ENCODE peak calls at places on chromosome 19, in seven cellular contexts. P, O, R, Z, N, C and B are unnamed samples.

GRCh38 chr19:33348301-33349010 is 25.1 kb upstream of the CEBPG start:
- DNase-seq in P (no peak), O (no peak), R (no peak), Z (no peak), N (peak), C (peak), B (no peak)

GRCh38 chr19:54209748-54210494 is 9.3 kb downstream of the RPS9 start:
- DNase-seq in P (peak), O (peak), R (peak), Z (peak), N (peak), C (peak), B (peak)

GRCh38 chr19:27744926-27745844 is 1467.8 kb downstream of the UQCRFS1 start:
- DNase-seq in P (peak), O (peak), R (no peak), Z (no peak), N (no peak), C (no peak), B (no peak)

GRCh38 chr19:30752876-30753275 is 380.7 kb downstream of the ZNF536 start:
- DNase-seq in P (no peak), O (no peak), R (no peak), Z (no peak), N (no peak), C (no peak), B (no peak)

GRCh38 chr19:1882089-1882785 is 3.1 kb downstream of the ABHD17A start:
- DNase-seq in P (no peak), O (no peak), R (no peak), Z (no peak), N (no peak), C (no peak), B (no peak)

GRCh38 chr19:54653181-54653809 is 9.5 kb upstream of the LILRB4 start:
- DNase-seq in P (no peak), O (no peak), R (no peak), Z (no peak), N (no peak), C (peak), B (no peak)

GRCh38 chr19:7933411-7933810 is 7.5 kb upstream of the CTXN1 start:
- DNase-seq in P (no peak), O (no peak), R (no peak), Z (no peak), N (no peak), C (no peak), B (no peak)

GRCh38 chr19:16316506-16316882 is 8.1 kb upstream of the KLF2 start:
- DNase-seq in P (no peak), O (no peak), R (no peak), Z (no peak), N (no peak), C (no peak), B (no peak)

GRCh38 chr19:10230155-10230903 is 802 bp downstream of the S1PR2 start:
- DNase-seq in P (peak), O (no peak), R (no peak), Z (no peak), N (no peak), C (peak), B (no peak)

GRCh38 chr19:49244256-49244655 is 80.7 kb downstream of the SLC6A16 start:
- DNase-seq in P (no peak), O (no peak), R (no peak), Z (no peak), N (no peak), C (no peak), B (no peak)

GRCh38 chr19:18292460-18292809 is 11.0 kb upstream of the JUND start:
- DNase-seq in P (peak), O (no peak), R (no peak), Z (no peak), N (no peak), C (no peak), B (no peak)
- TF ChIP-seq CTCF in P (no peak), O (no peak), R (no peak), Z (no peak), N (no peak), C (no peak), B (no peak)

GRCh38 chr19:3163230-3163886 is 15.2 kb upstream of the S1PR4 start:
- DNase-seq in P (no peak), O (no peak), R (peak), Z (no peak), N (peak), C (peak), B (no peak)
- H3K4me3 ChIP-seq in P (no peak), O (no peak), R (no peak), Z (no peak), N (no peak), C (no peak), B (no peak)

GRCh38 chr19:42239544-42240220 is 2.7 kb downstream of the GSK3A start:
- DNase-seq in P (no peak), O (no peak), R (no peak), Z (no peak), N (no peak), C (no peak), B (no peak)

GRCh38 chr19:42242071-42242511 is 311 bp downstream of the GSK3A start:
- DNase-seq in P (peak), O (no peak), R (no peak), Z (no peak), N (peak), C (no peak), B (no peak)

GRCh38 chr19:42241279-42241678 is 1.1 kb downstream of the GSK3A start:
- DNase-seq in P (no peak), O (no peak), R (no peak), Z (no peak), N (no peak), C (no peak), B (no peak)

GRCh38 chr19:42244452-42245220 is 2.2 kb upstream of the GSK3A start:
- DNase-seq in P (peak), O (peak), R (peak), Z (peak), N (peak), C (peak), B (peak)

DNA sequence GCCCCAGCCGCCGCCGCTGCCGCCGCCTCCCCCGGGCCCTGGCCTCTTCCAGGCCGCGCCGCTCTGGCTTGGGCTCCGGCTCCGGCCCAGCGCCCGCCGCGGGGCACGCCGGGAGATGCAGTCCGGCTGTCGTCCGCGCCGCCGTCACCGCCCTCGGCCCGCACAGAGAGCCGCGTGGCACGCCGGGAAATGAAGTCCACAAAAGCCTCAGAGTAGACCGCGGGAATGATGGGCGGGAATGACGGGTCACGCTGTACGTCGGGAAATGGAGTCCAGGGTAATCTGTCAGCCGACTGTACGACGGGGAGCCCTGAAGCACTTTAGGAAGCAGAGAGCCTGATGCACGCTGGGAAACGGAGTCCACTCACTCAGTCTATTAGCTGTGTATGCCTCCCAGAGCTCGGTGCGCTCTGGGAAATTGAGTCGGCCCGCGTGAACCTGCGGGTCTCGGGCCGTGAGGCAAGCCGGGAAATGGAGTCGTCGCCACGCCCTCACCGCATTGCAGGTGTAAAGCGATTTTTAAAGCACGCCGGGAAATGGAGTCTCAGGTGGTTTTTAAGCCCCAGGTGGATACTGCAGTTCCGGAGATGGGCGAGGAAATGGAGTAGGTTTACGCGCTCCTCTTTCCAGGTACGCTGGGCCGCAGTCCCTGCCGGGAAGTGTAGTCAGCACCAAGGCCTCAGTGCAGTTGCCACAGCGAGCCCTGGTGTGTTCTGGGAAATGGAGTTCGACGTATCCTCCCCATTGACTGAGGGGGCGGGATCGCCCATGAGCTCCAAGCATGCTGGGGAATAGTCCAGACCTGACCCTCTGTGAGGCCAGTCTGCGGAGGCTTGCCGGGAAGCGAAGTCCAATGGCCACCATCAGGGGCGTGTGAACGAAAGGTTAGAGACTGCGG is at the start of gene GSK3A:
- DNase-seq in P (peak), O (peak), R (peak), Z (peak), N (peak), C (peak), B (peak)
- TF ChIP-seq CTCF in P (no peak), O (no peak), R (no peak), Z (no peak), N (no peak), C (no peak), B (no peak)

GRCh38 chr19:35108730-35109129 is 6.9 kb upstream of the FXYD3 start:
- DNase-seq in P (no peak), O (no peak), R (no peak), Z (no peak), N (no peak), C (no peak), B (no peak)

GRCh38 chr19:35110974-35111373 is 4.6 kb upstream of the FXYD3 start:
- DNase-seq in P (no peak), O (no peak), R (no peak), Z (no peak), N (no peak), C (no peak), B (no peak)

GRCh38 chr19:35107541-35107939 is 8.1 kb upstream of the FXYD3 start:
- DNase-seq in P (peak), O (no peak), R (no peak), Z (no peak), N (no peak), C (peak), B (no peak)

GRCh38 chr19:35106898-35107540 is 8.6 kb upstream of the FXYD3 start:
- DNase-seq in P (no peak), O (no peak), R (no peak), Z (no peak), N (no peak), C (no peak), B (no peak)

GRCh38 chr19:35109395-35110112 is 6.1 kb upstream of the FXYD3 start:
- DNase-seq in P (no peak), O (peak), R (no peak), Z (no peak), N (no peak), C (no peak), B (no peak)
- H3K4me3 ChIP-seq in P (no peak), O (no peak), R (no peak), Z (no peak), N (no peak), C (no peak), B (no peak)

DNA sequence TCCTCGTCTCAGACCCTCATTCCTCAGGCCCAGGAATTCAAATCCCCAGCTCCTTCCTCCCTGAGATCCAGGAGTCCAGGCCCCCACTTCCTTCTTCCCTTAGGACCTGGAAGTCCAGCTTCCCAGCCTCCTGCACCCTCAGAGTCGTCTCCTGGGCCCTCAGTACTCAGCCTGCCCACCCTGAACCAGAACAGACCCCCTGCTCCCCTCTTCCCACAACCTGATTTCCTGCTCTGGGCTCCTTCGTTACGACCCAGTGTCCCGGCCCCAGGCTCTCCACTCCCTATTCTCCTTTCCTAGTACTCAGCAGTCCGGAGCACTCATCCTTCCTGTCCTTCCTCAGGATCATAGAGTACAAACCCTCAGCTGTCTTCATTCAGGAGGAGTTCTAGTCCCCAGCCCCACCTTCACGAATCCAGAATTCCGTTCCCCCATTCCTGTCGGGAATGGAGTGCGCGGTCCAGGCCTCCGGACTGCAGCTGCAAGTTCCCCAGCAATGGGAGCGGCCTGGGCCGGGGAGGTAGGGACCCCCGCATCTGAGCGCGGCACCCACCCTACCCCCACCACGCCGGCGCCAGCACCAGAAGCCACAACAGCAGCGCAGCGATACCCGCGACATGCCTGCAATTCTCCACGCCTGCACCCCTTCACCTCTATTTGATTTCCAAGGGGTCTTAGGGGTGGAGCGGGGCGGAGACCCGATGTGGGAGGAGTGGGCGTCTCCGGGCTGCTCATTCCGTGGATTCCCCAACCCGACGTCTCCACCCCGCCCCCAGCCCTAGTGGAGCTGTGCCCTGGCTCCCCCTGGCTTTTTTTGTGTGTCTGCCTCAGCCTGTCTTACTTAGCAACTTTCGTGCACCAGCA is 12.7 kb downstream of the EGLN2 start:
- DNase-seq in P (no peak), O (no peak), R (no peak), Z (no peak), N (no peak), C (no peak), B (no peak)
- TF ChIP-seq CTCF in P (no peak), O (no peak), R (no peak), Z (no peak), N (no peak), C (no peak), B (no peak)

GRCh38 chr19:38816131-38816750 is 3.5 kb upstream of the LGALS4 start:
- DNase-seq in P (no peak), O (no peak), R (no peak), Z (no peak), N (no peak), C (no peak), B (no peak)

GRCh38 chr19:38812004-38812840 is 523 bp downstream of the LGALS4 start:
- DNase-seq in P (no peak), O (no peak), R (no peak), Z (no peak), N (no peak), C (no peak), B (no peak)

GRCh38 chr19:38812841-38813320 is at the start of gene LGALS4:
- DNase-seq in P (no peak), O (no peak), R (no peak), Z (no peak), N (no peak), C (no peak), B (no peak)

GRCh38 chr19:38815059-38816001 is 2.6 kb upstream of the LGALS4 start:
- DNase-seq in P (no peak), O (no peak), R (no peak), Z (no peak), N (no peak), C (no peak), B (no peak)

GRCh38 chr19:38813323-38813722 is 578 bp upstream of the LGALS4 start:
- DNase-seq in P (no peak), O (no peak), R (no peak), Z (no peak), N (no peak), C (no peak), B (no peak)
- H3K4me3 ChIP-seq in P (no peak), O (no peak), R (no peak), Z (no peak), N (no peak), C (no peak), B (no peak)

GRCh38 chr19:719081-719512 is 10.4 kb downstream of the PALM start:
- DNase-seq in P (peak), O (peak), R (no peak), Z (no peak), N (peak), C (peak), B (no peak)

GRCh38 chr19:722553-723101 is 13.9 kb downstream of the PALM start:
- DNase-seq in P (no peak), O (no peak), R (no peak), Z (no peak), N (peak), C (peak), B (no peak)

GRCh38 chr19:718251-719024 is 9.7 kb downstream of the PALM start:
- DNase-seq in P (no peak), O (no peak), R (no peak), Z (no peak), N (peak), C (no peak), B (no peak)

GRCh38 chr19:719636-720377 is 11.1 kb downstream of the PALM start:
- DNase-seq in P (no peak), O (no peak), R (no peak), Z (no peak), N (peak), C (no peak), B (no peak)

DNA sequence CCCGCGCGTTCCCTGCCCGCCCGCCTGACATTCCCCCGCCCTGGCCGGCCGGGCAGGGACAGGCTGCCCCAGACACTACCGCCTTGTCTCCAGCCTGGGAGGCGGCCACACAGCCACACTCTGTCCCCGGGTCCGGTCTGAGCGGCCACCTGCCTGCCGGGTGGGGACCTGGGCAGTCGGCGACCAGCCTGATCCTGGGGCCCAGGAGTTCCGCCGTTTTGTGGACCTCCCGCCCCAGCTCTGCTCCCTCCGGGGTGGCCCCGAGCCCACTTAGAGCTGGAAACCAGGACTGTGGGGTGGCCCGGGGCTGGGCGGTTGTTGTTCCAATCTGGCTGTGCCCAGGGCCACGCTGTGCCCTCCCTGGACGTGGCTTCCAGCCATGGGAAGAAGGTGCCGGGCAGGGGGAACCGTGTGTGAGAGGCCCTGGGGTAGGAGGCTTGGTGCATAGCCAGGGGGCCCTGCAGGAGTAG is 12.0 kb downstream of the PALM start:
- DNase-seq in P (no peak), O (no peak), R (no peak), Z (no peak), N (peak), C (no peak), B (no peak)
- TF ChIP-seq CTCF in P (no peak), O (no peak), R (no peak), Z (no peak), N (no peak), C (no peak), B (no peak)

DNA sequence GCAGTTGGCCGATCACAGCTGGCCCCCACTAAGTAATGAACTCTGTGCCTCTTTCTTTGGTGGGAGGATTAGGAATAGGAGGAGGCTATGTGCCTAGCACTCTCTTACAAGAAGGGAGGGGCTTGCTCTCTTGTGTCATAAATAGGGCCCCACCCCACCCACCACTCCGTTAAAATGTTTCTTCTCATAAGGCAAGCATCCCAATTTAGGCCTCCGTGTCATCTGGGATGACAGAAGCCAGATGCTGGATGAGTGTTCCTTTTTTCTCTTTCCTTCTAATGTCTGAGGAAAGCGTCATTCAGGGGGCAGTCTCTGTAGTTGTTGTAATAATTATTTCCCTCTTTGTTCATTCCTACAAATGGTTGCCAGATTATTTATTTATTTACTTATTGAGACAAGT is at the start of gene LIPE:
- DNase-seq in P (no peak), O (no peak), R (no peak), Z (no peak), N (no peak), C (peak), B (no peak)
- H3K4me3 ChIP-seq in P (no peak), O (no peak), R (no peak), Z (no peak), N (no peak), C (no peak), B (no peak)

DNA sequence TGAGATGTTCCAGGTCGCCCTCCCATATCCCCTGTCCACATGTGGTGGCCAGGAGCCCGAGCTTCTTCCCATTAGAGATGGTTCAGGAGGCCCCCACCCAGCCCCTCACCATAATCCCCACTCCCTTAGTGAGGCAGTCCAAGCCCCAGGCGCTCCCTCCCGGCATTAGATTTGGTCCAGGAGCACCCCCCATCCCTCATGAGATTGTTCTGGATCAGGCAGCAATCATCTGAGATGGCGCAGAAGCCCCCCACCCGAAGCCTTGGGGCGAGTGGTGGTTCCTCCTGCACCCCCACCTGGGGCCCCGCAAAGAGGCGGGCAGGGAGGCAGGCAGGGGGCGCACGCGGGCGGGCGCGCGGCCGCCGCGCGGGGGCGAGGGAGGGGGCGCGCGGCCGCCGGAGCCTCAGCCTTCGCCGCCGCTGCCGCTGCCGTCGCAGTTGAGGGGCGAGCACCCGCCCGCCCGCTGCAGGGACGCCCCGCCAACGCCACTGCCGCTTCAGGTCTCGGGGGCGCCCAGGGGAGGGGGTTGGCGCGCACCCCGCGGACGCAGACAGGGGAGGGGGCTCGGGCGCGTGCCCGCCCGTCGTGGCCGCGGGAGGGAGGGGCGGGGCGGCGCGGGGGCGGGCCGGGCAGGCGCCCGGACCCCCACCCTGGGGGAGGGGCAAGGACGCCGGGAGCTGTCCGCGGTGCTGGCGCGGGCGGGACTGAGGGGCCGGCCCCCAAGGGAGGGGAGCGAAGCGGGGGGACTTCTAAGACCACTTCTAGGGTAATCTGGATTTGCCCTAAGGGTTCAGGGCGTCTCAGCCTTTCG is 46.4 kb upstream of the SHKBP1 start:
- DNase-seq in P (no peak), O (no peak), R (no peak), Z (no peak), N (no peak), C (no peak), B (no peak)
- TF ChIP-seq CTCF in P (no peak), O (no peak), R (peak), Z (peak), N (peak), C (no peak), B (peak)